ENCODE peak calls at places on chromosomes 12 and 14, in five cellular contexts. S, K, X, M and Z are unnamed samples.

GRCh38 chr12:124397807-124398577 is 103.1 kb downstream of the RFLNA start:
- DNase-seq in X (no peak), M (no peak), K (no peak), S (no peak), Z (no peak)

GRCh38 chr12:40727774-40728483 is 35.7 kb downstream of the CNTN1 start:
- DNase-seq in K (no peak), X (no peak), M (no peak), S (no peak), Z (no peak)

GRCh38 chr14:55532645-55533309 is 47.2 kb upstream of the KTN1 start:
- DNase-seq in X (peak; percentile 9), M (no peak), S (no peak), K (peak; percentile 8), Z (peak; percentile 35)

GRCh38 chr14:71594828-71595227 is 337.4 kb upstream of the RGS6 start:
- DNase-seq in K (no peak), M (no peak), S (no peak), X (no peak), Z (no peak)

GRCh38 chr12:52789637-52790426 is 6.1 kb downstream of the KRT3 start:
- DNase-seq in X (no peak), S (peak; percentile 67), K (no peak), M (peak; percentile 59), Z (no peak)

GRCh38 chr12:116060765-116061164 is 216.7 kb downstream of the MED13L start:
- DNase-seq in X (no peak), S (no peak), K (peak; percentile 58), M (no peak), Z (no peak)

GRCh38 chr14:101857226-101857625 is 95.7 kb downstream of the PPP2R5C start:
- DNase-seq in K (no peak), X (no peak), M (no peak), S (peak; percentile 56), Z (no peak)

GRCh38 chr12:103442822-103443221 is 52.9 kb downstream of the C12orf42 start:
- DNase-seq in K (no peak), M (no peak), X (no peak), S (no peak), Z (no peak)

GRCh38 chr12:19739195-19739776 is 300.0 kb downstream of the AEBP2 start:
- DNase-seq in M (peak; percentile 86), X (no peak), S (no peak), K (peak; percentile 76), Z (peak; percentile 29)

GRCh38 chr12:116284401-116284800 is 6.9 kb upstream of the MED13L start:
- DNase-seq in M (no peak), X (no peak), K (no peak), S (no peak), Z (no peak)

GRCh38 chr12:9741726-9742125 is 8.8 kb upstream of the CLECL1 start:
- DNase-seq in M (no peak), X (no peak), S (no peak), K (no peak), Z (no peak)

GRCh38 chr12:90514325-90514724 is 440.7 kb downstream of the CCER1 start:
- DNase-seq in X (no peak), K (no peak), S (no peak), M (no peak), Z (no peak)

GRCh38 chr12:126384029-126384564 is 1318.9 kb downstream of the AACS start:
- DNase-seq in S (no peak), X (no peak), M (no peak), K (no peak), Z (no peak)

GRCh38 chr12:42284876-42285275 is 41.0 kb downstream of the ZCRB1 start:
- DNase-seq in X (no peak), K (no peak), S (no peak), M (no peak), Z (no peak)

GRCh38 chr12:104687823-104688573 is 231.2 kb downstream of the CHST11 start:
- DNase-seq in K (no peak), X (no peak), M (no peak), S (no peak), Z (no peak)

GRCh38 chr14:52551696-52552062 is 626 bp downstream of the TXNDC16 start:
- DNase-seq in S (no peak), K (peak; percentile 55), X (no peak), M (peak; percentile 7), Z (peak; percentile 17)

GRCh38 chr14:52360831-52361230 is 46.7 kb downstream of the PTGER2 start:
- DNase-seq in X (no peak), M (no peak), K (peak; percentile 57), S (no peak), Z (no peak)

GRCh38 chr14:103854017-103854808 is 6.8 kb upstream of the PPP1R13B start:
- DNase-seq in K (no peak), M (peak; percentile 99), S (no peak), X (no peak), Z (no peak)

GRCh38 chr14:21070610-21071224 is 613 bp downstream of the ARHGEF40 start:
- DNase-seq in S (peak; percentile 81), M (peak; percentile 35), X (no peak), K (peak; percentile 75), Z (peak; percentile 84)

GRCh38 chr12:108950991-108951739 is 69.7 kb downstream of the SVOP start:
- DNase-seq in M (peak; percentile 87), X (peak; percentile 17), S (peak; percentile 84), K (peak; percentile 70), Z (peak; percentile 74)

GRCh38 chr14:61544448-61545202 is 150.7 kb upstream of the HIF1A start:
- DNase-seq in S (no peak), X (no peak), K (no peak), M (no peak), Z (no peak)

GRCh38 chr14:61543946-61544345 is 151.4 kb upstream of the HIF1A start:
- DNase-seq in S (no peak), M (no peak), K (no peak), X (no peak), Z (no peak)

GRCh38 chr14:61549425-61549824 is 145.9 kb upstream of the HIF1A start:
- DNase-seq in K (peak; percentile 26), X (no peak), S (no peak), M (peak; percentile 81), Z (no peak)

GRCh38 chr14:61545716-61546455 is 149.4 kb upstream of the HIF1A start:
- DNase-seq in S (no peak), M (no peak), X (no peak), K (no peak), Z (no peak)

GRCh38 chr14:61547186-61548121 is 147.9 kb upstream of the HIF1A start:
- DNase-seq in X (no peak), S (no peak), K (peak; percentile 96), M (peak; percentile 94), Z (no peak)
- H4K8ac ChIP-seq in X (no peak overlapping the region), S (no peak overlapping the region), K (peak overlapping the region; percentile 93), M (peak overlapping the region; percentile 62), Z (no peak overlapping the region)

GRCh38 chr12:68479832-68480291 is 130.8 kb upstream of the RAP1B start:
- DNase-seq in K (peak; percentile 49), X (no peak), M (no peak), S (no peak), Z (no peak)
- H2BK120ac ChIP-seq in K (no peak overlapping the region), X (no peak overlapping the region), M (no peak overlapping the region), S (no peak overlapping the region), Z (no peak overlapping the region)

GRCh38 chr12:49651855-49652254 is 28.5 kb downstream of the PRPF40B start:
- DNase-seq in K (no peak), M (no peak), X (no peak), S (no peak), Z (no peak)
- H2BK12ac ChIP-seq in K (no peak overlapping the region), M (no peak overlapping the region), X (no peak overlapping the region), S (no peak overlapping the region), Z (no peak overlapping the region)

GRCh38 chr14:99758121-99758871 is 34.9 kb upstream of the EML1 start:
- DNase-seq in K (peak; percentile 94), X (no peak), S (peak; percentile 79), M (peak; percentile 49), Z (no peak)
- H4K8ac ChIP-seq in K (peak overlapping the region; percentile 32), X (no peak overlapping the region), S (no peak overlapping the region), M (no peak overlapping the region), Z (no peak overlapping the region)

GRCh38 chr12:5480953-5481300 is 49.0 kb downstream of the NTF3 start:
- DNase-seq in S (peak; percentile 54), X (no peak), K (peak; percentile 17), M (no peak), Z (no peak)
- H2BK120ac ChIP-seq in S (no peak overlapping the region), X (no peak overlapping the region), K (no peak overlapping the region), M (no peak overlapping the region), Z (no peak overlapping the region)

GRCh38 chr12:96308881-96309280 is 91.4 kb downstream of the CDK17 start:
- DNase-seq in X (no peak), S (no peak), K (peak; percentile 5), M (no peak), Z (no peak)

GRCh38 chr12:96310067-96310466 is 90.2 kb downstream of the CDK17 start:
- DNase-seq in X (no peak), M (no peak), S (no peak), K (no peak), Z (no peak)

GRCh38 chr12:96314723-96315122 is 85.5 kb downstream of the CDK17 start:
- DNase-seq in X (no peak), M (no peak), S (no peak), K (no peak), Z (no peak)

GRCh38 chr12:96311191-96311590 is 89.0 kb downstream of the CDK17 start:
- DNase-seq in X (no peak), M (no peak), K (no peak), S (no peak), Z (no peak)

GRCh38 chr12:96313606-96314005 is 86.6 kb downstream of the CDK17 start:
- DNase-seq in S (no peak), M (no peak), K (no peak), X (no peak), Z (no peak)
- H2BK12ac ChIP-seq in S (no peak overlapping the region), M (no peak overlapping the region), K (no peak overlapping the region), X (no peak overlapping the region), Z (no peak overlapping the region)

DNA sequence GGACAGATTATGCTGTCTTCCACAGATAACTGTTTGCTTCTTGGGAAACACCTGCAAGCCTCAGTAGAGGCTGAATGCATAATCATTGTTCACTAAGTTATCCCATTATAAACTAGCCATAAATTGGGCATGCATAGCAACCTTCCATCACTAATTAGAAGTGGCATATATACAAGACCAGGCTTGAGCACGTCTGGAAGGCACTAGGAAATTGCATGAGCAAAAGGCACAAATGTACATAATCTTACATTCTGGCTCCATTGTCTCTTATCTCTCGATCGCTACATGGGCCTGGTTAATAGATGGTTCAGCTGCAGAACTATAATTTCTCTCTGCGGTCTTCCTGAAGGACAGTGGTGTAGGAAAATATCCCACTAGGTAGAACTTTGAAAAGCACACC is 679.2 kb downstream of the RPL10L start:
- DNase-seq in X (no peak), M (no peak), K (no peak), S (no peak), Z (no peak)
- H4K8ac ChIP-seq in X (no peak overlapping the region), M (no peak overlapping the region), K (no peak overlapping the region), S (no peak overlapping the region), Z (no peak overlapping the region)

GRCh38 chr12:24724765-24725307 is 224.1 kb downstream of the BCAT1 start:
- DNase-seq in K (no peak), M (no peak), X (no peak), S (no peak), Z (no peak)
- H2BK120ac ChIP-seq in K (no peak overlapping the region), M (no peak overlapping the region), X (no peak overlapping the region), S (no peak overlapping the region), Z (no peak overlapping the region)